ENCODE peak calls at places on chromosomes 11 and 22, in five cellular contexts. F, S, B, I and Y are unnamed samples.

GRCh38 chr22:46758867-46759290 is 3.6 kb upstream of the TBC1D22A start:
- DNase-seq in B (peak; percentile 14), F (no peak), I (no peak), S (peak; percentile 56), Y (peak; percentile 55)

GRCh38 chr11:74327076-74327475 is 15.6 kb upstream of the P4HA3 start:
- DNase-seq in B (no peak), S (no peak), I (no peak), F (no peak), Y (no peak)

GRCh38 chr11:3735827-3736226 is 61.5 kb downstream of the NUP98 start:
- DNase-seq in I (no peak), F (no peak), S (no peak), B (no peak), Y (no peak)

GRCh38 chr11:15579287-15580001 is 464.7 kb downstream of the INSC start:
- DNase-seq in B (no peak), I (no peak), F (no peak), S (no peak), Y (no peak)

GRCh38 chr11:126465573-126466287 is 110.2 kb downstream of the ST3GAL4 start:
- DNase-seq in B (no peak), I (no peak), S (no peak), F (no peak), Y (no peak)

GRCh38 chr11:86802601-86803051 is 2.3 kb downstream of the PRSS23 start:
- DNase-seq in I (no peak), B (no peak), F (no peak), S (peak; percentile 53), Y (no peak)

GRCh38 chr11:34451053-34451452 is 12.3 kb downstream of the CAT start:
- DNase-seq in I (no peak), S (no peak), F (no peak), B (no peak), Y (no peak)

GRCh38 chr11:70272009-70272408 is 1.5 kb downstream of the PPFIA1 start:
- DNase-seq in F (no peak), S (no peak), B (no peak), I (no peak), Y (no peak)

GRCh38 chr11:68924073-68924925 is 20.6 kb downstream of the IGHMBP2 start:
- DNase-seq in S (no peak), I (no peak), B (no peak), F (no peak), Y (no peak)

GRCh38 chr11:82682003-82682751 is 51.5 kb downstream of the FAM181B start:
- DNase-seq in F (no peak), I (no peak), B (no peak), S (peak; percentile 54), Y (peak; percentile 43)

GRCh38 chr11:66492161-66492865 is 12.1 kb downstream of the DPP3 start:
- DNase-seq in I (no peak), B (no peak), F (no peak), S (no peak), Y (no peak)

GRCh38 chr11:19597194-19597593 is 115.4 kb upstream of the NAV2 start:
- DNase-seq in F (no peak), B (no peak), S (no peak), I (no peak), Y (no peak)

GRCh38 chr11:43579171-43579918 is 101.2 kb upstream of the HSD17B12 start:
- DNase-seq in S (peak; percentile 66), B (no peak), F (no peak), I (no peak), Y (no peak)

GRCh38 chr11:31267720-31268119 is 101.8 kb downstream of the DCDC1 start:
- DNase-seq in B (no peak), S (no peak), I (no peak), F (no peak), Y (no peak)

GRCh38 chr22:26448941-26449340 is 19.9 kb downstream of the ASPHD2 start:
- DNase-seq in B (no peak), S (no peak), F (no peak), I (no peak), Y (no peak)

GRCh38 chr22:27639180-27640086 is 162.1 kb downstream of the MN1 start:
- DNase-seq in S (no peak), I (no peak), F (no peak), B (no peak), Y (no peak)

GRCh38 chr11:3200388-3201111 is 18.1 kb downstream of the MRGPRG start:
- DNase-seq in S (no peak), F (no peak), B (no peak), I (no peak), Y (no peak)

GRCh38 chr11:73651252-73651651 is 4.9 kb downstream of the PLEKHB1 start:
- DNase-seq in S (no peak), I (no peak), B (no peak), F (no peak), Y (no peak)

GRCh38 chr11:104451193-104451592 is 287.2 kb upstream of the PDGFD start:
- DNase-seq in B (no peak), I (no peak), F (no peak), S (no peak), Y (no peak)

GRCh38 chr22:30947163-30947820 is 21.3 kb downstream of the MORC2 start:
- DNase-seq in S (no peak), I (no peak), B (peak; percentile 60), F (no peak), Y (no peak)

GRCh38 chr22:37242395-37242918 is 1.6 kb downstream of the RAC2 start:
- DNase-seq in S (no peak), I (peak; percentile 83), F (peak; percentile 55), B (peak; percentile 11), Y (peak; percentile 93)

GRCh38 chr22:22754268-22754657 is 109.8 kb downstream of the GGTLC2 start:
- DNase-seq in B (no peak), F (no peak), I (no peak), S (no peak), Y (no peak)

GRCh38 chr11:87265915-87266314 is 228.2 kb downstream of the TMEM135 start:
- DNase-seq in B (no peak), S (no peak), F (no peak), I (no peak), Y (no peak)

GRCh38 chr22:40022536-40023225 is 27.9 kb downstream of the FAM83F start:
- DNase-seq in I (no peak), B (no peak), F (no peak), S (no peak), Y (no peak)